ENCODE peak calls at places on chromosomes 16 and 17, in six cellular contexts. A, O, W, U, I and G are unnamed samples.

GRCh38 chr16:89871895-89872294 is 1.5 kb upstream of the TCF25 start:
- DNase-seq in A (no peak), O (no peak), W (no peak), U (no peak), I (no peak), G (no peak)

GRCh38 chr16:11354733-11355574 is 9.7 kb downstream of the RMI2 start:
- DNase-seq in A (no peak), O (no peak), W (peak; percentile 58), U (no peak), I (no peak), G (no peak)

GRCh38 chr16:6483634-6484033 is 849.0 kb upstream of the RBFOX1 start:
- DNase-seq in A (no peak), O (no peak), W (no peak), U (no peak), I (no peak), G (no peak)

GRCh38 chr17:38877130-38877851 is 7.4 kb downstream of the LASP1 start:
- DNase-seq in A (no peak), O (no peak), W (no peak), U (no peak), I (no peak), G (no peak)

GRCh38 chr16:49281843-49282642 is 405 bp upstream of the CBLN1 start:
- DNase-seq in A (peak; percentile 97), O (no peak), W (peak; percentile 88), U (peak; percentile 87), I (no peak), G (peak; percentile 84)

GRCh38 chr17:66775262-66775661 is 59.7 kb upstream of the CACNG5 start:
- DNase-seq in A (peak; percentile 35), O (no peak), W (no peak), U (no peak), I (no peak), G (no peak)

GRCh38 chr16:66603537-66604375 is 748 bp upstream of the CMTM3 start:
- DNase-seq in A (peak; percentile 69), O (no peak), W (peak; percentile 86), U (peak; percentile 55), I (no peak), G (peak; percentile 85)

GRCh38 chr16:19090916-19091315 is 22.8 kb upstream of the ITPRIPL2 start:
- DNase-seq in A (no peak), O (no peak), W (no peak), U (no peak), I (no peak), G (no peak)

GRCh38 chr16:56337131-56337857 is 88.1 kb downstream of the AMFR start:
- DNase-seq in A (peak; percentile 60), O (no peak), W (no peak), U (no peak), I (no peak), G (peak; percentile 44)

GRCh38 chr17:49822829-49823228 is 25.0 kb downstream of the TAC4 start:
- DNase-seq in A (no peak), O (no peak), W (peak; percentile 79), U (peak; percentile 49), I (no peak), G (no peak)

GRCh38 chr16:2884041-2884451 is 1.0 kb downstream of the FLYWCH2 start:
- DNase-seq in A (no peak), O (no peak), W (no peak), U (no peak), I (no peak), G (peak; percentile 59)

GRCh38 chr17:62163847-62164246 is 98.8 kb upstream of the MED13 start:
- DNase-seq in A (peak; percentile 29), O (no peak), W (no peak), U (no peak), I (no peak), G (no peak)

GRCh38 chr17:77602883-77603640 is 355.4 kb upstream of the TNRC6C start:
- DNase-seq in A (no peak), O (no peak), W (peak; percentile 61), U (peak; percentile 19), I (no peak), G (no peak)

GRCh38 chr16:85498607-85499006 is 114.5 kb upstream of the GSE1 start:
- DNase-seq in A (no peak), O (no peak), W (no peak), U (no peak), I (no peak), G (no peak)

GRCh38 chr16:9523994-9524393 is 432.6 kb downstream of the HAPSTR1 start:
- DNase-seq in A (no peak), O (no peak), W (no peak), U (no peak), I (no peak), G (no peak)

GRCh38 chr17:76515291-76515949 is 14.2 kb upstream of the RHBDF2 start:
- DNase-seq in A (no peak), O (no peak), W (peak; percentile 93), U (peak; percentile 68), I (peak; percentile 72), G (peak; percentile 92)

GRCh38 chr17:67434061-67434525 is 57.0 kb downstream of the PITPNC1 start:
- DNase-seq in A (no peak), O (no peak), W (no peak), U (peak; percentile 31), I (no peak), G (no peak)

GRCh38 chr16:65950211-65950610 is 416.3 kb upstream of the CDH5 start:
- DNase-seq in A (no peak), O (no peak), W (no peak), U (no peak), I (no peak), G (no peak)

GRCh38 chr16:54287018-54287757 is 601 bp upstream of the IRX3 start:
- DNase-seq in A (no peak), O (no peak), W (no peak), U (no peak), I (no peak), G (no peak)

GRCh38 chr16:52123063-52123839 is 423.7 kb downstream of the TOX3 start:
- DNase-seq in A (no peak), O (no peak), W (no peak), U (no peak), I (no peak), G (no peak)

GRCh38 chr16:15599303-15600070 is 43.5 kb downstream of the MARF1 start:
- DNase-seq in A (no peak), O (no peak), W (peak; percentile 52), U (no peak), I (no peak), G (no peak)

GRCh38 chr17:33475594-33475993 is 182.5 kb upstream of the ASIC2 start:
- DNase-seq in A (peak; percentile 39), O (no peak), W (no peak), U (no peak), I (no peak), G (no peak)

GRCh38 chr17:62933986-62934385 is 32.0 kb upstream of the TANC2 start:
- DNase-seq in A (no peak), O (no peak), W (no peak), U (no peak), I (no peak), G (no peak)

GRCh38 chr17:5379351-5380107 is 39.9 kb downstream of the NUP88 start:
- DNase-seq in A (no peak), O (no peak), W (no peak), U (no peak), I (no peak), G (no peak)

GRCh38 chr17:5378566-5379207 is 40.8 kb downstream of the NUP88 start:
- DNase-seq in A (no peak), O (no peak), W (no peak), U (no peak), I (no peak), G (no peak)

GRCh38 chr17:5380491-5381135 is 38.8 kb downstream of the NUP88 start:
- DNase-seq in A (no peak), O (no peak), W (no peak), U (no peak), I (no peak), G (no peak)

DNA sequence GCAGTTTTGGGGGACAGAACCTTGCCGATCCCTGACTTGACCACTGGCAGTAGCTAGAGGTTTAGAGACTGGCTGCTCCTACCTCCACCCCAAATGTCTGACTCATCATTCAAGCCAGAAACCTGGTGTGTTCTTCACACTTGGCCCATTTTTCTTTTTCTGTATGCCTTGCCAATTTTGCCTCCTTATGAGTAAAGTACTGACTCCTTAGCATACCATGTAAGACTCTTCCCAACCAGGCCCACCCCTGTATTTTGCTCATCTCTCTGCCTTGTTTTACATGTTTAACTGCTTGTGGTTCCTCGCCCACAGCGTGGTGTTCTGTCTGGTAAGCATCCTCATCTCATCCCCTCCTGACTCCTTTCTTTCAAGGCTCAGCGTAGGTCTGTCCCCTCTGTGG is 37.9 kb downstream of the NUP88 start:
- DNase-seq in A (no peak), O (no peak), W (no peak), U (no peak), I (no peak), G (no peak)
- H3K36me3 ChIP-seq in A (peaks cover 38% of the 10 kb centered on the region), O (peaks cover 60% of the 10 kb centered on the region), W (peaks cover 100% of the 10 kb centered on the region), U (peaks cover 85% of the 10 kb centered on the region), I (peaks cover 55% of the 10 kb centered on the region), G (peaks cover 65% of the 10 kb centered on the region)

DNA sequence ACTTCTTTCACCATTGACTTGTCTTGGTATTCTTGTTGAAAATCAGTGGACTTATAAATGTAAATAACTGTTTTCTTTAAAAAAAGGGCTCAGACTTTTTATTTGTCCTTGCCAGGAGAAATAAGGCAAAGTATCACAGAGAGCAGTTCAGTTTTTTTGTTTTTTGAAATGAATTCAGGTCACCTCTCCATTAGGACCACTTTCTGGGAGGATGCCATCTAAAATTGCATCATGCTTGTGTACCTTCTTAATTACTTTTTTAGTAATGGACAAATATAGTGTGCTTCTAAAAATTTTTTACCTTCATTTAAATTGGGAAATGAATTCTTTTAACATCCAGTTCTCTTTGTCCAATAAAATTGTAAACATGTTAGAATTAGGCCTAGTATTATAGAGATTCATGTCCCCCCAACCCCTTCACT is 210.0 kb downstream of the BCAS3 start:
- DNase-seq in A (no peak), O (no peak), W (no peak), U (no peak), I (no peak), G (no peak)
- H3K4me3 ChIP-seq in A (no peak overlapping the region), O (peak overlapping the region; percentile 45), W (no peak overlapping the region), U (no peak overlapping the region), I (no peak overlapping the region), G (peak overlapping the region; percentile 18)

GRCh38 chr17:17946104-17946503 is 26.1 kb downstream of the TOM1L2 start:
- DNase-seq in A (no peak), O (no peak), W (no peak), U (no peak), I (no peak), G (no peak)
- H3K4me1 ChIP-seq in A (peaks cover 22% of the 10 kb centered on the region), O (peaks cover 21% of the 10 kb centered on the region), W (peaks cover 53% of the 10 kb centered on the region), U (peaks cover 79% of the 10 kb centered on the region), I (peaks cover 64% of the 10 kb centered on the region), G (peaks cover 22% of the 10 kb centered on the region)

GRCh38 chr16:70374213-70374612 is 27.5 kb downstream of the DDX19A start:
- DNase-seq in A (no peak), O (no peak), W (no peak), U (no peak), I (no peak), G (no peak)

GRCh38 chr16:70375636-70376611 is 29.2 kb downstream of the DDX19A start:
- DNase-seq in A (no peak), O (no peak), W (no peak), U (no peak), I (no peak), G (no peak)

GRCh38 chr16:70372921-70373550 is 26.3 kb downstream of the DDX19A start:
- DNase-seq in A (no peak), O (no peak), W (no peak), U (no peak), I (no peak), G (no peak)

GRCh38 chr16:70370924-70371323 is 24.2 kb downstream of the DDX19A start:
- DNase-seq in A (no peak), O (no peak), W (no peak), U (no peak), I (no peak), G (no peak)
- H3K36me3 ChIP-seq in A (peaks cover 73% of the 10 kb centered on the region), O (peaks cover 27% of the 10 kb centered on the region), W (peaks cover 96% of the 10 kb centered on the region), U (peaks cover 55% of the 10 kb centered on the region), I (peaks cover 46% of the 10 kb centered on the region), G (peaks cover 18% of the 10 kb centered on the region)